ENCODE peak calls at places on chromosome 2, in ten cellular contexts. N is central memory CD4-positive, alpha-beta T cell; Y is glutamatergic neuron; H is lower lobe of right lung; Q is NCI-H1105; C is naive thymus-derived CD4-positive, alpha-beta T cell; Z is HT1080; V is AG09309; X is fibroblast of mammary gland; T is endothelial cell. G is an unnamed sample.

GRCh38 chr2:68357608-68358337 is 7.3 kb upstream of the PLEK start:
- DNase-seq in X (peak; percentile 70), T (peak; percentile 57), C (no peak), Y (peak; percentile 33), Z (peak; percentile 60), V (peak; percentile 38), H (no peak), Q (peak; percentile 3), N (no peak), G (no peak)

GRCh38 chr2:195304310-195304709 is 352.7 kb upstream of the SLC39A10 start:
- DNase-seq in Q (no peak), V (no peak), H (no peak), T (peak; percentile 7), N (no peak), Z (peak; percentile 53), C (no peak), Y (no peak), X (peak; percentile 29), G (no peak)

GRCh38 chr2:218229239-218229638 is 12.2 kb downstream of the ARPC2 start:
- DNase-seq in Q (no peak), C (peak; percentile 54), V (peak; percentile 61), T (no peak), N (peak; percentile 48), H (no peak), X (peak; percentile 74), Y (no peak), Z (peak; percentile 89), G (no peak)

GRCh38 chr2:100242891-100243670 is 79.2 kb downstream of the LONRF2 start:
- DNase-seq in C (no peak), N (no peak), Z (peak; percentile 56), H (peak; percentile 77), Y (peak; percentile 91), Q (peak; percentile 11), X (peak; percentile 49), T (peak; percentile 80), V (no peak), G (no peak)

GRCh38 chr2:159922563-159922962 is 124.6 kb upstream of the CD302 start:
- DNase-seq in T (no peak), N (no peak), Z (no peak), X (peak; percentile 61), Q (no peak), H (no peak), C (no peak), Y (no peak), V (no peak), G (no peak)

GRCh38 chr2:64273524-64274398 is 129.5 kb upstream of the PELI1 start:
- DNase-seq in V (peak; percentile 73), N (no peak), T (peak; percentile 23), Q (no peak), Y (no peak), C (no peak), H (no peak), X (peak; percentile 97), Z (peak; percentile 95), G (peak; percentile 60)

GRCh38 chr2:240591226-240591625 is 4.7 kb downstream of the CAPN10 start:
- DNase-seq in X (peak; percentile 41), Q (no peak), C (no peak), V (no peak), T (no peak), H (no peak), N (no peak), Y (no peak), Z (peak; percentile 38), G (no peak)

GRCh38 chr2:158504088-158504487 is 47.3 kb downstream of the PKP4 start:
- DNase-seq in X (no peak), Y (no peak), V (no peak), Z (no peak), H (no peak), Q (no peak), T (no peak), N (no peak), C (no peak), G (no peak)

GRCh38 chr2:113780472-113780871 is 24.0 kb upstream of the SLC35F5 start:
- DNase-seq in N (no peak), C (no peak), Y (no peak), T (no peak), H (no peak), Q (no peak), Z (no peak), X (no peak), V (no peak), G (no peak)

GRCh38 chr2:20606198-20606597 is 44.7 kb downstream of the HS1BP3 start:
- DNase-seq in V (no peak), Q (no peak), H (no peak), C (no peak), T (no peak), X (no peak), N (no peak), Z (no peak), Y (no peak), G (no peak)

GRCh38 chr2:174615951-174616436 is 18.4 kb upstream of the WIPF1 start:
- DNase-seq in Z (peak; percentile 92), X (peak; percentile 95), N (no peak), T (no peak), H (no peak), V (peak; percentile 52), Q (no peak), Y (no peak), C (no peak), G (peak; percentile 68)